ENCODE peak calls at places on chromosome 10, in five cellular contexts. X is Peyer's patch, S is K562, B is spleen, Z is suprapubic skin. R is an unnamed sample.

GRCh38 chr10:30819306-30820190 is 190.0 kb upstream of the LYZL2 start:
- DNase-seq in X (no peak), S (no peak), B (peak; percentile 21), Z (no peak), R (no peak)

GRCh38 chr10:74977913-74978847 is 133.3 kb upstream of the SAMD8 start:
- DNase-seq in X (no peak), S (no peak), B (no peak), Z (no peak), R (no peak)

GRCh38 chr10:130485241-130485957 is 349.2 kb downstream of the GLRX3 start:
- DNase-seq in X (peak; percentile 29), S (no peak), B (no peak), Z (no peak), R (no peak)

GRCh38 chr10:49592726-49593563 is 17.2 kb upstream of the SLC18A3 start:
- DNase-seq in X (no peak), S (peak; percentile 78), B (no peak), Z (no peak), R (peak; percentile 62)

GRCh38 chr10:71433116-71433982 is 36.6 kb downstream of the CDH23 start:
- DNase-seq in X (no peak), S (no peak), B (peak; percentile 42), Z (no peak), R (no peak)

GRCh38 chr10:73644015-73644743 is 2.9 kb upstream of the MYOZ1 start:
- DNase-seq in X (no peak), S (peak; percentile 79), B (no peak), Z (no peak), R (peak; percentile 81)

GRCh38 chr10:73879296-73880173 is 5.2 kb upstream of the CAMK2G start:
- DNase-seq in X (peak; percentile 92), S (peak; percentile 91), B (peak; percentile 98), Z (peak; percentile 89), R (peak; percentile 89)

GRCh38 chr10:25392132-25392531 is 217.3 kb downstream of the GPR158 start:
- DNase-seq in X (no peak), S (no peak), B (no peak), Z (no peak), R (no peak)

GRCh38 chr10:118835682-118836326 is 81.0 kb upstream of the CACUL1 start:
- DNase-seq in X (peak; percentile 62), S (no peak), B (no peak), Z (no peak), R (peak; percentile 35)

GRCh38 chr10:132630666-132631347 is 93.2 kb downstream of the INPP5A start:
- DNase-seq in X (peak; percentile 51), S (no peak), B (peak; percentile 67), Z (peak; percentile 71), R (no peak)
- TF ChIP-seq POLR2A in X (no peak), S (no peak), B (no peak), Z (no peak), R (no peak)

GRCh38 chr10:96638696-96639095 is 51.9 kb upstream of the TM9SF3 start:
- DNase-seq in X (no peak), S (no peak), B (no peak), Z (no peak), R (no peak)
- TF ChIP-seq POLR2A in X (no peak), S (no peak), B (no peak), Z (no peak), R (no peak)

GRCh38 chr10:29409241-29410051 is 120.6 kb downstream of the LYZL1 start:
- DNase-seq in X (peak; percentile 86), S (peak; percentile 82), B (peak; percentile 90), Z (peak; percentile 82), R (peak; percentile 80)
- TF ChIP-seq POLR2A in X (peak; percentile 79), S (peak; percentile 86), B (no peak), Z (peak; percentile 11), R (peak; percentile 91)

GRCh38 chr10:35096312-35096711 is 6.2 kb upstream of the CUL2 start:
- DNase-seq in X (no peak), S (no peak), B (no peak), Z (no peak), R (no peak)

GRCh38 chr10:35091994-35092393 is 1.9 kb upstream of the CUL2 start:
- DNase-seq in X (no peak), S (no peak), B (no peak), Z (no peak), R (no peak)

GRCh38 chr10:35092851-35093250 is 2.7 kb upstream of the CUL2 start:
- DNase-seq in X (no peak), S (no peak), B (no peak), Z (no peak), R (no peak)

GRCh38 chr10:35089641-35090161 is 440 bp downstream of the CUL2 start:
- DNase-seq in X (no peak), S (peak; percentile 61), B (no peak), Z (no peak), R (no peak)

GRCh38 chr10:35090162-35090954 is at the start of gene CUL2:
- DNase-seq in X (peak; percentile 94), S (peak; percentile 93), B (peak; percentile 97), Z (peak; percentile 97), R (peak; percentile 96)
- TF ChIP-seq POLR2A in X (no peak), S (no peak), B (no peak), Z (no peak), R (peak; percentile 28)

GRCh38 chr10:64840341-64840740 is 1319.1 kb downstream of the REEP3 start:
- DNase-seq in X (no peak), S (no peak), B (no peak), Z (no peak), R (no peak)
- TF ChIP-seq POLR2A in X (no peak), S (no peak), B (no peak), Z (no peak), R (no peak)

GRCh38 chr10:110840225-110840922 is 31.4 kb upstream of the PDCD4 start:
- DNase-seq in X (peak; percentile 93), S (no peak), B (no peak), Z (no peak), R (no peak)
- TF ChIP-seq POLR2A in X (peak; percentile 46), S (no peak), B (no peak), Z (no peak), R (no peak)

GRCh38 chr10:24209946-24210491 is 1.1 kb downstream of the KIAA1217 start:
- DNase-seq in X (no peak), S (no peak), B (no peak), Z (no peak), R (peak; percentile 14)

GRCh38 chr10:24206926-24207701 is 1.8 kb upstream of the KIAA1217 start:
- DNase-seq in X (no peak), S (no peak), B (no peak), Z (no peak), R (no peak)

GRCh38 chr10:24207781-24208611 is 942 bp upstream of the KIAA1217 start:
- DNase-seq in X (no peak), S (no peak), B (no peak), Z (no peak), R (no peak)

GRCh38 chr10:24209421-24209770 is 458 bp downstream of the KIAA1217 start:
- DNase-seq in X (no peak), S (no peak), B (no peak), Z (no peak), R (peak; percentile 13)

DNA sequence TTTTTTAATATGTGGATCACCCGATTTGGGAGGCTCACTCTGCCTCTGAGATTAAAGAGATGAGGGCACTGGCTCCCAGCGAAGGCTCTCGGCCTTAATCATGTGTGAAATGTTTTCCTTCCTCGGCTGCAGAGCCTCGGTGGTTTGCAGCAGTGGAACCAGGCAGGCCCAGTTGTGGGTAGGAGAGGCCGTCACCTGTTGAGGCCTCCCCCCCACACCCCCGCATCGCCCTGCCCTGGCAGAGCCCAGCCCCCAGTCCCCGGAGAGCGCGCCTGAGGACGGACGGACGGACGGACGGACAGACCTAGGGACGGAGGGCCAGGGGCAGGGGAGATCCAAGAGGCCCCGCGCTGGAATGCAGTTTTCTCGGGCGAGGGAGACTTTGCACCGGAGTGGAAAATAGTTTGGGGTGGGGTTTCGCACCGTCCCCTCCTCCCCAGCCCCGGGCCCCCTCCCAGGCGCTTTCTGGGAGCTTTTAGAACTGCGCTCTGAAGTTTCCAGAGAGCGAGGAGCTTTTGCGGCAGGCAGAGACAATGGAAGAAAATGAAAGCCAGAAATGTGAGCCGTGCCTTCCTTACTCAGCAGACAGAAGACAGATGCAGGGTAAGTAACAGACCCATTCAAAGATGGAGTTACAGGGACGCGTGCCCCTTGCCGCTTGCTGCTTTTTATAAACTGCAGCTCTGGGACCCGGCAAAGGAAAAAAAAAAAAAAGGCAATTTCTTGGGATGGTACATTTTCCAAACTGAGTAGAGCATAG is at the start of gene KIAA1217:
- DNase-seq in X (peak; percentile 65), S (no peak), B (peak; percentile 73), Z (no peak), R (no peak)
- TF ChIP-seq POLR2A in X (no peak), S (no peak), B (no peak), Z (no peak), R (no peak)

DNA sequence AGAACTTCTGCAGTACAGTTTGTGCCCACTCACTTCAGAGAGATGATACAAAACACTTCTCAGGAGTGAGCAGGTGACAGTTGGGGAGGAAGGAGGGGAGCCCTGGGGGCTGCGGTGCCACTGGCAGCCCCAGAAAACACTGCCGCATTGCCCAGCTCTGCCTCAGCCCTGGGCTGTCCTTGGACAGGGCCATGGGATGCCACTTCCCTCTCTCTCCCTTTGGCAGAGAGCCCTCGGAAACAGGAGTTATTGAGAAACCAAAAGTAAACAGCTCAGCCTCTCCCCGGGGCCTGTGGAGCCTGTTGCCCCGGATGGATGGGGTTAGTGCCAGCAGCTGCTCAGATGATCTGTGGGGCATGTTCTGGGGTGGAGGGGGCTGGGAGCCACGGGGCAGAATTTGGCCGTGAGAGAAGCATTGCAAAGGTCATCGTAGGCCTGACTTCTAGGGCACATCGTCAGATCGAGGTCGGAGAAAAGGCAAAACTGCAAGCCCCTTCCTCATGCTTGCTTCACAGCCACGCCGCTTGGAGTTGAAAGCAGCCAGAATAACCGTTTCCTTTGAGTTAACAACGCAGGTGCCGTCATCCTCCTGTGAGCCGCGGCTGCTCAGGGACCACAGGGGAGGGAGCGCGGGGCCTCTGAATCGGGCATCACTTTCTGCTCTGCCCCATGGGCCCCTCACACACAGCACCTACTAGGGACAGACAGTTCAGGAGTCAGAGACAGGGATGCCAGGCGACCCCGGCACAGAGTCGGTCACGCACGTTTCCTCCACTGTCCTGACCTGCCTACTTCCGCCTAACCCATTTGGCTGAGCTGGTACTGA is 256.4 kb downstream of the CAMK1D start:
- DNase-seq in X (peak; percentile 78), S (no peak), B (peak; percentile 85), Z (peak; percentile 89), R (peak; percentile 85)
- TF ChIP-seq POLR2A in X (peak; percentile 27), S (no peak), B (no peak), Z (no peak), R (no peak)